ENCODE peak calls at places on chromosome 15, in eight cellular contexts. S is IMR-90, V is H9, G is Karpas-422, R is HepG2, F is GM23248, J is fibroblast of lung, Q is K562. Z is an unnamed sample.

GRCh38 chr15:65079580-65079979 is 3.0 kb downstream of the KBTBD13 start:
- DNase-seq in V (no peak), Q (no peak), S (no peak), J (no peak), G (no peak), R (no peak), F (no peak), Z (no peak)

GRCh38 chr15:55297315-55297714 is 7.7 kb upstream of the RAB27A start:
- DNase-seq in J (no peak), S (no peak), Q (no peak), R (no peak), G (no peak), F (no peak), V (no peak), Z (no peak)

GRCh38 chr15:77035584-77035983 is 35.3 kb downstream of the TSPAN3 start:
- DNase-seq in J (no peak), R (no peak), G (no peak), S (no peak), V (peak; percentile 27), F (no peak), Q (no peak), Z (no peak)

GRCh38 chr15:67948215-67948614 is 105.9 kb upstream of the PIAS1 start:
- DNase-seq in J (no peak), Q (no peak), G (no peak), R (no peak), S (no peak), F (no peak), V (no peak), Z (no peak)

GRCh38 chr15:23440596-23440995 is 6.4 kb downstream of the GOLGA6L2 start:
- DNase-seq in S (no peak), Q (no peak), R (no peak), J (no peak), V (no peak), G (no peak), F (no peak), Z (no peak)

GRCh38 chr15:94493176-94493575 is 261.8 kb downstream of the MCTP2 start:
- DNase-seq in F (no peak), Q (no peak), R (no peak), V (no peak), G (no peak), S (no peak), J (no peak), Z (no peak)

GRCh38 chr15:39393575-39394335 is 187.1 kb upstream of the THBS1 start:
- DNase-seq in G (peak; percentile 24), R (peak; percentile 55), F (no peak), S (no peak), V (no peak), J (no peak), Q (no peak), Z (no peak)

GRCh38 chr15:86915811-86916331 is 836.2 kb downstream of the AGBL1 start:
- DNase-seq in F (peak; percentile 69), Q (peak; percentile 11), J (peak; percentile 72), R (peak; percentile 31), G (peak; percentile 72), S (peak; percentile 13), V (peak; percentile 55), Z (peak; percentile 73)

GRCh38 chr15:68214838-68215234 is 9.7 kb upstream of the CALML4 start:
- DNase-seq in Q (no peak), F (no peak), V (no peak), G (no peak), S (no peak), R (no peak), J (no peak), Z (no peak)

GRCh38 chr15:38504680-38505467 is 50.9 kb downstream of the FAM98B start:
- DNase-seq in R (no peak), V (no peak), S (peak; percentile 13), F (no peak), Q (no peak), J (peak; percentile 58), G (no peak), Z (no peak)

GRCh38 chr15:38555686-38556334 is 8.8 kb downstream of the RASGRP1 start:
- DNase-seq in F (peak; percentile 86), Q (no peak), G (no peak), V (no peak), S (peak; percentile 95), J (peak; percentile 92), R (no peak), Z (no peak)

GRCh38 chr15:27842526-27842925 is 256.6 kb downstream of the OCA2 start:
- DNase-seq in J (peak; percentile 36), R (no peak), Q (no peak), S (no peak), G (no peak), F (peak; percentile 52), V (no peak), Z (no peak)

GRCh38 chr15:27846722-27847420 is 252.2 kb downstream of the OCA2 start:
- DNase-seq in S (no peak), J (no peak), Q (no peak), R (no peak), V (no peak), G (no peak), F (no peak), Z (no peak)

GRCh38 chr15:27843146-27843545 is 256.0 kb downstream of the OCA2 start:
- DNase-seq in F (no peak), V (no peak), G (no peak), J (no peak), S (no peak), Q (no peak), R (no peak), Z (no peak)

GRCh38 chr15:27845535-27846369 is 253.4 kb downstream of the OCA2 start:
- DNase-seq in G (no peak), S (no peak), R (no peak), F (no peak), V (no peak), J (no peak), Q (no peak), Z (no peak)

GRCh38 chr15:27844018-27844666 is 255.0 kb downstream of the OCA2 start:
- DNase-seq in J (peak; percentile 94), S (peak; percentile 82), R (no peak), G (no peak), V (no peak), F (peak; percentile 92), Q (no peak), Z (no peak)
- H4K20me1 ChIP-seq in J (no peaks in the 10 kb centered on the region), S (no peaks in the 10 kb centered on the region), R (no peaks in the 10 kb centered on the region), G (no peaks in the 10 kb centered on the region), V (no peaks in the 10 kb centered on the region), F (no peaks in the 10 kb centered on the region), Q (no peaks in the 10 kb centered on the region), Z (no peaks in the 10 kb centered on the region)

GRCh38 chr15:91694829-91695205 is 158.7 kb upstream of the SLCO3A1 start:
- DNase-seq in G (no peak), Q (no peak), F (peak; percentile 83), J (peak; percentile 61), S (peak; percentile 47), V (no peak), R (peak; percentile 39), Z (no peak)
- H3K9ac ChIP-seq in G (no peak overlapping the region), Q (no peak overlapping the region), F (peak overlapping the region; percentile 72), J (no peak overlapping the region), S (no peak overlapping the region), V (no peak overlapping the region), R (no peak overlapping the region), Z (no peak overlapping the region)

GRCh38 chr15:53260647-53261046 is 470.5 kb upstream of the ONECUT1 start:
- DNase-seq in F (no peak), S (no peak), R (no peak), J (no peak), V (no peak), Q (no peak), G (no peak), Z (no peak)
- H3K27ac ChIP-seq in F (no peak overlapping the region), S (no peak overlapping the region), R (no peak overlapping the region), J (no peak overlapping the region), V (no peak overlapping the region), Q (no peak overlapping the region), G (no peak overlapping the region), Z (no peak overlapping the region)

DNA sequence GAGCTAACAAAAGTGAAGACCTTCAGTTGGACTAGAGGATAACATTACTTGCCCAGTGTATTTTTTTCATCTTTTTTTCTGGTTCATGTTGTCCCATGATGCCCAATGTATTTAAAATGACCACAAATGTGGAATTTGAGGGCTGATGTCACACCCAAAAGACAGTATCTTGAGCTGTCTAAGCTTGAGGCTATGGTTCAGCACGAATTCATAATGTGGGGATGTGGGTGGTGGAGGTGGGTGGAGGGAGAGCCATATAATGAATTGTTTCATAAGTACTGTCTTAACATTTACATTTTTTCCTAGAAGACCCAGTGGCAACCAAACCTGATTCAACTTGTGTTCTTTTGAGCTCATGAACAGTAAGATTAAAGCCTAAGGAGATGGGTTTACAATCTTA is 37.5 kb downstream of the CHAC1 start:
- DNase-seq in S (no peak), G (no peak), Q (no peak), V (no peak), R (no peak), F (no peak), J (no peak), Z (no peak)
- H4K20me1 ChIP-seq in S (no peaks in the 10 kb centered on the region), G (no peaks in the 10 kb centered on the region), Q (no peaks in the 10 kb centered on the region), V (no peaks in the 10 kb centered on the region), R (no peaks in the 10 kb centered on the region), F (no peaks in the 10 kb centered on the region), J (no peaks in the 10 kb centered on the region), Z (no peaks in the 10 kb centered on the region)

Z was measured in MM.1S.